ENCODE peak calls at places on chromosomes 11 and 22, in eight cellular contexts. O is foreskin fibroblast, G is SK-N-SH, R is tibial nerve, Y is right lobe of liver, T is breast epithelium, H is gastrocnemius medialis, L is transverse colon. K is an unnamed sample.

GRCh38 chr11:128487978-128488377 is 99.4 kb downstream of the ETS1 start:
- DNase-seq in G (no peak), Y (no peak), R (no peak), H (no peak), T (no peak), L (no peak), O (no peak), K (no peak)

GRCh38 chr11:61901353-61901858 is 10.1 kb upstream of the FADS3 start:
- DNase-seq in O (no peak), H (no peak), G (no peak), R (no peak), Y (no peak), L (no peak), T (no peak), K (no peak)

GRCh38 chr22:30874431-30875370 is 93.9 kb downstream of the MORC2 start:
- DNase-seq in G (peak), T (no peak), H (no peak), O (no peak), Y (peak), L (no peak), R (no peak), K (no peak)

GRCh38 chr11:128908391-128909246 is 17.5 kb downstream of the KCNJ5 start:
- DNase-seq in T (no peak), Y (no peak), O (peak), R (no peak), L (peak), H (peak), G (peak), K (peak)

GRCh38 chr11:113675003-113675471 is 31.1 kb downstream of the TMPRSS5 start:
- DNase-seq in T (no peak), G (no peak), Y (no peak), O (peak), R (no peak), L (no peak), H (no peak), K (no peak)

GRCh38 chr11:10487002-10487647 is 32.1 kb downstream of the AMPD3 start:
- DNase-seq in G (no peak), T (peak), O (no peak), L (no peak), R (no peak), Y (no peak), H (no peak), K (peak)

GRCh38 chr11:29280452-29280851 is 736.4 kb downstream of the KCNA4 start:
- DNase-seq in H (no peak), G (no peak), Y (no peak), T (no peak), L (no peak), O (no peak), R (no peak), K (no peak)

GRCh38 chr11:81574301-81574700 is 1159.4 kb downstream of the FAM181B start:
- DNase-seq in L (no peak), Y (no peak), O (no peak), R (no peak), T (no peak), G (no peak), H (no peak), K (no peak)

GRCh38 chr11:43992834-43993637 is 50.6 kb downstream of the C11orf96 start:
- DNase-seq in R (no peak), L (no peak), T (no peak), G (no peak), Y (no peak), O (peak), H (no peak), K (no peak)

GRCh38 chr22:38549106-38549884 is 20.7 kb downstream of the DMC1 start:
- DNase-seq in G (no peak), O (no peak), L (no peak), H (no peak), T (no peak), R (no peak), Y (no peak), K (no peak)

GRCh38 chr22:42321908-42322561 is 51.6 kb upstream of the TCF20 start:
- DNase-seq in L (peak), H (no peak), Y (no peak), T (no peak), O (no peak), G (no peak), R (no peak), K (no peak)

GRCh38 chr11:129374993-129375721 is 491 bp upstream of the BARX2 start:
- DNase-seq in G (peak), L (peak), Y (peak), O (peak), R (no peak), H (no peak), T (peak), K (no peak)

GRCh38 chr22:50148166-50148500 is 22.4 kb upstream of the PANX2 start:
- DNase-seq in G (no peak), Y (no peak), T (no peak), R (no peak), L (no peak), H (no peak), O (no peak), K (no peak)

GRCh38 chr11:13782395-13783080 is 114.1 kb downstream of the FAR1 start:
- DNase-seq in G (no peak), O (no peak), T (no peak), H (no peak), R (no peak), L (no peak), Y (no peak), K (no peak)

GRCh38 chr22:46483353-46483752 is 54.1 kb downstream of the CELSR1 start:
- DNase-seq in Y (no peak), G (no peak), O (no peak), L (no peak), T (no peak), H (no peak), R (no peak), K (no peak)

GRCh38 chr11:73538381-73538872 is 59.5 kb downstream of the FAM168A start:
- DNase-seq in H (no peak), G (peak), L (no peak), Y (no peak), T (no peak), O (no peak), R (no peak), K (no peak)

GRCh38 chr22:19522881-19523239 is 1.4 kb downstream of the CLDN5 start:
- DNase-seq in H (no peak), T (no peak), O (no peak), G (no peak), L (no peak), R (no peak), Y (no peak), K (no peak)

GRCh38 chr11:84289381-84289906 is 1003.3 kb upstream of the CCDC90B start:
- DNase-seq in Y (no peak), T (no peak), O (no peak), R (no peak), G (no peak), H (no peak), L (no peak), K (no peak)

GRCh38 chr22:26709617-26710390 is 52.4 kb downstream of the MIAT start:
- DNase-seq in H (no peak), G (no peak), R (no peak), T (no peak), L (no peak), O (peak), Y (no peak), K (no peak)

GRCh38 chr22:29269731-29270474 is 1.8 kb downstream of the EWSR1 start:
- DNase-seq in O (peak), Y (no peak), G (no peak), R (no peak), T (no peak), H (no peak), L (no peak), K (peak)

GRCh38 chr11:21396351-21397008 is 727.1 kb downstream of the NELL1 start:
- DNase-seq in G (peak), H (no peak), O (no peak), T (no peak), R (no peak), Y (no peak), L (no peak), K (no peak)

GRCh38 chr11:927871-928270 is 2.2 kb downstream of the AP2A2 start:
- DNase-seq in R (no peak), T (no peak), Y (no peak), L (peak), G (no peak), H (no peak), O (no peak), K (no peak)

DNA sequence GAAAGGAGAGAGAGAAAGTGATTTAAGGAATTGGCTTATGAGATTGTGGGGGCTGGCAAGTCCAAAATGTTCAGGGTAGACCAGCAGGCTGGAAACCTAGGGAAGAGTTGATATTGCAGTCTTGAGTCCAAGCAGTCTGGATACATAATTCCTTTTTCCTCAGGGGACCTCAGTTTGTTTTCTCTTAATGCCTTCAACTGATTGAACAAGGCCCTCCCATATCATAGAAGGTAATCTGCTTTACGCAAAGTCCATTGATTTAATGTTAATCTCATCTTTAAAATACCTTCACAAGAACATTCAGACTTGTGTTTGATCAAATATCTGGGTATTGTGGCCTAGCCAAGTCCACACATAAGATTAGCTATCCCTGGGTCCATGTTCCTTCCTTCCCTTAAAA is 494.7 kb downstream of the INSC start:
- DNase-seq in H (no peak), T (no peak), L (no peak), R (no peak), O (no peak), Y (no peak), G (no peak), K (no peak)
- H3K4me3 ChIP-seq in H (no peak), T (no peak), L (no peak), R (no peak), O (no peak), Y (no peak), G (no peak), K (no peak)

GRCh38 chr11:78025378-78025777 is 2.3 kb upstream of the KCTD14 start:
- DNase-seq in H (no peak), O (no peak), T (no peak), Y (no peak), L (no peak), R (no peak), G (no peak), K (no peak)

GRCh38 chr11:78023426-78023825 is 350 bp upstream of the KCTD14 start:
- DNase-seq in Y (no peak), O (no peak), G (no peak), H (no peak), L (no peak), R (no peak), T (no peak), K (no peak)

GRCh38 chr11:78020248-78020647 is 2.8 kb downstream of the KCTD14 start:
- DNase-seq in O (no peak), H (no peak), R (no peak), L (no peak), G (peak), Y (no peak), T (no peak), K (no peak)

GRCh38 chr11:78019808-78020207 is 3.3 kb downstream of the KCTD14 start:
- DNase-seq in R (no peak), O (no peak), T (no peak), H (no peak), G (no peak), Y (no peak), L (no peak), K (no peak)

DNA sequence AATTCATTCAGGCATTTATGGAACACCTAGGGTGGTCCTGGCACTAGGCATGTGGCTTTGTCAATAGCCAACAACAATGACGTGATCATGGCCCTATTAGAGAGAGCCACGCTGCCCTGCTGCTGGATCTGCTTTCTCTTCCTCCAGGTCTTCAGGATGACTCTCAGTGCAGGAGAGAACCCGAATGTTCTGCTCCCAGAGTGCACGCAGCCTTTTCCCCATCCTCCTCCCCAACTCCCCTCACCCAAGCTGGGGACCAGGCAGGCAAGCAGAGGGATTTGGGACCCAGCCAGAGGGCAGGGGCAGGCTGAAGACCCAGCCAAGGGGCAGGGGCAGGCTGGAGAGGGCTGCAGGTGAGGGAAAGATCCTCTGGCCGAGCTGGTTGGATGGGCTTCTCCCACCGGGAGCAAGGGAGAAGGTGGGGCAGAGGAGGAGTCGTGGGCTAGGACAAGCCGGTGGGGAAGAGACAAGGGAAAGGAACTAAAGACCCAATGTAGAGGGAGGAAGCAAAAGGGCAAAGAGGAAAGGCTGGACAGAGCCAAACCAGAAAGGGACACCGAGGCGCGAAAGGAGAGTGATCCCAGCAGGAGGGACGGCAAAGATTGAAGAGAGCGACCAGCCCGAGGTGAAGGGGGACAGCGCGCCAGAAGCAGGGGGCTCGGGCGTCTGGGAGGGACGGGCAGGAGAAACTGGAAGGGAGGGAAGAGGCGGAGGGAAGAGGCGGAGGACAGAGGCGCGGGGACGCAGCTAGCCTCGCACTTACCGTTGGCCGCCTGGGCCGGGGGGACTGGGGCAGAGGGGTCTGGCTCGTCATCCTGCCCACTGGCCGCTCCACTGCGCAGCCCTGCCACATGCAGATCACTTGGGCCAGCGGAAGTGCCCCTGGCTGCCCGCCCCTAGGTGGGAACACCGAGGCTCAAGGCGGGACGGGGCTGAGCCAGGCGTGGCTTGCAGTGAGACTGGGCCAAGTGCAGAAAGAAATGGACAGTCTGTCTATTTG is at the start of gene KCTD14:
- DNase-seq in O (peak), T (peak), H (no peak), Y (peak), L (peak), G (peak), R (no peak), K (no peak)
- H3K4me3 ChIP-seq in O (peak), T (peak), H (peak), Y (peak), L (peak), G (no peak), R (peak), K (peak)

DNA sequence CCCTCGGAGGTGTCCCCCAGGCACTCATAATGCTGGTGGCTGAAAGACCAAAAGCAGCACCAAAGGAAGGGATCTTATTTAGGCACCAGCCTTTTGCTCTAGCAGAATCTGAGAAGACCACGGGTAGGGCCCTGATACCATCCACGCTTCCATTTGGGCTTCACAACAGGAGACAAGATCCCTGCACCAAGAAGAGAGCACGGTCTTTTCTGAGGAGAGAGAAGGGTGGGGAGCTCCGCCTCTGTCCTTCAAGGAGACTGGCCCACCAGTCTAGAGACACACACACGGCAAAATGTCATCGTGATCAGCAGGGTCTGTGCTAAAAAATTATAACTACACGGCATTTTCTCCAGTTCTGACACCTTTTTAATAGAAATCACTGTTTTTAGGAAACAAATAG is 9.8 kb downstream of the LARGE2 start:
- DNase-seq in H (no peak), L (no peak), T (no peak), Y (no peak), R (no peak), G (no peak), O (no peak), K (no peak)
- H3K4me3 ChIP-seq in H (no peak), L (no peak), T (no peak), Y (no peak), R (no peak), G (no peak), O (no peak), K (no peak)

GRCh38 chr11:95248666-95249467 is 17.9 kb upstream of the SESN3 start:
- DNase-seq in G (no peak), R (no peak), Y (no peak), O (no peak), T (no peak), L (no peak), H (no peak), K (no peak)
- H3K4me3 ChIP-seq in G (no peak), R (no peak), Y (no peak), O (no peak), T (no peak), L (no peak), H (no peak), K (no peak)

DNA sequence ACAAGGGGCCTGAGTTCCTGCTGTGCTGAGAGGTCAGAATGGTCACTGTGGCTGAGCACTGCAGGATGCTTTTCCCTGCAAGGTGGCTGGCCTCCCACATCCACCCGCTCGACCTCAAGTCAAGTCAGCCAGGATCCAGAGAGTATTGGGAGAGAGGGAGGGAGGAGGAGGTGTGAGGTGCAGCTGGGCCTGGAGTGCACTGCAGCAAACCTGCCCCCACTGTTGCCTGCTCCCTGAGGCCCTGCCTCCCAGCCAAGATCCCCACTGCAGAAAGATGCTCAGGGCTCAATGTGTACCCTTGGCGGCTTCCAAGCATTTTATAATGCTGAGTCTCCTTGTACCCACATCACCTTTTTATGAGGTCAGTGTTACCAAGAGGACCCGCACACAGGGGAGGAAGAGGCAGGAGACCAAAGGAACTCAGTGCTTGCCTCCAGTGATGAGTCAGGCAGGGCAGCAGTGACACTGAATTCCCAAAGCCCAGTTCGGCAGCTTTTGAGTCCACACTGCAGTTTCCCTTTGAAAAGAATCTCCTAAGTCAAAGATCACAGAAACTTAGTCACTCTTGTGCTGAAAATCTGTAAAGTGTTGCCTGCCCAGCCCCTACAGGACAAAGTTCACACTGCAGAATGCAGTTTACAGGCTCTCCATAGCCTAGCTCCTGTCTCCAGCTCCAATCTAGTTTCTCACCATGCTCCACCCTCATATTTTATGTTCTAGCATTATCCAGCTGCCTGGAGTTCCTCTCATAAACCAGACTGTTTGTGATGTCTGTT is 3.1 kb downstream of the ENDOD1 start:
- DNase-seq in O (peak), R (no peak), G (peak), T (no peak), H (no peak), Y (no peak), L (peak), K (no peak)
- H3K4me3 ChIP-seq in O (no peak), R (no peak), G (no peak), T (no peak), H (no peak), Y (no peak), L (no peak), K (no peak)

K was measured in lower leg skin.